ENCODE peak calls at places on chromosomes 5 and 9, in seven cellular contexts. B is CD4-positive, alpha-beta T cell; M is SJSA1; W is adrenal gland; F is cardiac muscle cell; T is neuronal stem cell; L is CD4-positive, alpha-beta memory T cell. X is an unnamed sample.

GRCh38 chr9:121390372-121390771 is 20.3 kb upstream of the STOM start:
- DNase-seq in B (no peak), M (no peak), W (no peak), F (no peak), T (no peak), L (no peak), X (no peak)

GRCh38 chr5:139659673-139660072 is 11.5 kb downstream of the CXXC5 start:
- DNase-seq in B (no peak), M (peak; percentile 84), W (no peak), F (peak; percentile 69), T (no peak), L (no peak), X (no peak)

GRCh38 chr5:87770601-87771121 is 357.9 kb upstream of the CCNH start:
- DNase-seq in B (no peak), M (no peak), W (no peak), F (no peak), T (no peak), L (no peak), X (no peak)

GRCh38 chr9:114467226-114467750 is 38.0 kb downstream of the WHRN start:
- DNase-seq in B (no peak), M (no peak), W (no peak), F (no peak), T (no peak), L (no peak), X (no peak)

GRCh38 chr5:33420946-33421345 is 19.8 kb upstream of the TARS1 start:
- DNase-seq in B (no peak), M (no peak), W (no peak), F (no peak), T (no peak), L (no peak), X (no peak)

GRCh38 chr9:69674741-69675438 is 2.7 kb upstream of the APBA1 start:
- DNase-seq in B (no peak), M (no peak), W (no peak), F (no peak), T (no peak), L (no peak), X (peak; percentile 10)

GRCh38 chr5:173786296-173787187 is 101.6 kb upstream of the CPEB4 start:
- DNase-seq in B (no peak), M (no peak), W (no peak), F (no peak), T (peak; percentile 48), L (no peak), X (no peak)

GRCh38 chr5:20056933-20057332 is 68.9 kb upstream of the CDH18 start:
- DNase-seq in B (no peak), M (no peak), W (no peak), F (no peak), T (no peak), L (no peak), X (no peak)

GRCh38 chr9:33446507-33447403 is 638 bp downstream of the AQP3 start:
- DNase-seq in B (peak; percentile 36), M (no peak), W (peak; percentile 43), F (no peak), T (no peak), L (peak; percentile 90), X (no peak)

GRCh38 chr5:136677219-136677618 is 311.9 kb upstream of the TRPC7 start:
- DNase-seq in B (no peak), M (no peak), W (no peak), F (no peak), T (no peak), L (no peak), X (no peak)

GRCh38 chr5:136679233-136679632 is 313.9 kb upstream of the TRPC7 start:
- DNase-seq in B (no peak), M (no peak), W (no peak), F (no peak), T (no peak), L (no peak), X (no peak)

GRCh38 chr5:136674178-136674577 is 308.8 kb upstream of the TRPC7 start:
- DNase-seq in B (no peak), M (no peak), W (no peak), F (peak; percentile 48), T (no peak), L (no peak), X (no peak)
- H3K27ac ChIP-seq in B (no peak overlapping the region), M (no peak overlapping the region), W (no peak overlapping the region), F (peak overlapping the region; percentile 56), T (no peak overlapping the region), L (no peak overlapping the region), X (no peak overlapping the region)

DNA sequence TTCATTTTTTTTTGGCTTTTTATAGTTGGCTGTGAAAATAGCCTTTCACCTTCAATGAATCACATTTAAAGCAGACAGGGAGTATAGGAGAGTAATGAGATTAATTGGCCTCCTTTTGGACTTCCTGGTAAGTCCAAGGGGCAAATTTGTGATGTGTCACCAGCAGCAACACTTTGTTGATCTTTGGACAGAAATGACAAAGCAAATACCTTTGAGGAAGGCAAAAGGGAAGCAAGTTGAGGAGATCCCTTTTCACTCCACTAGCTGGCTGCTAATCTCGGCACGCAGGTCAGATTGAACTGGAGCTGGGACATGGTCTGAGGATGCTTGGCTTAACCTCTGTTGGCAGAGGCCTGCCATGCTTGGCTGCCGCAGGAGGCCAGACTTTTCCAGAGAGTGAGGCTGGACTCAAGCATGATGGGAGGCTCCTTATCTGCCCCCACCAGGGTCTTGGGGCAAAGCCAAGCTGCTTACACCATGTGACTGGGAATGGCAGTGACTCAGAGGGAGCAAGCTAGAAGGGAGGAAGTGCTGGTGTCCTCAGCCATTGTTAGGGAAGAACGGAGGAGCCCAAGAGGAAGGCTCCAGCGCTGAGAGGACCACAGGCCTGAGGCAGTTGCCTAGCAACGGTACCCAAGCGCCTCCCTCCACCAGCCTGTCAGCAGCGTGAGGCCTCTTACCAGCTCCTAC is 174.5 kb upstream of the MAP1B start:
- DNase-seq in B (no peak), M (peak; percentile 90), W (peak; percentile 44), F (peak; percentile 31), T (peak; percentile 31), L (no peak), X (peak; percentile 36)
- H3K27ac ChIP-seq in B (no peak overlapping the region), M (peak overlapping the region; percentile 95), W (peak overlapping the region; percentile 64), F (no peak overlapping the region), T (no peak overlapping the region), L (no peak overlapping the region), X (peak overlapping the region; percentile 70)

DNA sequence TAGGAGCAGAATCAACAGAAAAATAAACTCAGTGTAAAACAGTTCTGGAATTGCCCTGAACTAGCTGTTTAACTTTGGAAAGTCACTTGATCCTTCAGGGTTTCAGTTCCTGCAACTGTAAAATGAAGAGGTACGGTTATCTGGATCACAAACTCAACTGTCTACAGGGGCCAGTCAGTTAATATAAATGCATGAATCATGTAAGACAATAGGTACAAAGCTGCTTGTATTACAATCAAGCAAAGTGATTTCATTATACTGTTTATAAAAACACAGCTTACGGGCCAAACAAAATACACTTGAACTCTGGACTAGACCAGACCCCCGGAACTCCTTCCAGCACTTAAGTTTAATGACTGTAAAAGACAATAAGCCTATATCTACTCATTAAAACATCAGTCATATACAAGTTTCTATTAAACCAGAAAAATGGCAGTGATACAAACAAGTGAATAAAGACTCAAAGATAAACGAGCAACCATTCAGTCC is 73.0 kb downstream of the MRPS27 start:
- DNase-seq in B (no peak), M (no peak), W (no peak), F (no peak), T (no peak), L (no peak), X (no peak)
- H3K27ac ChIP-seq in B (no peak overlapping the region), M (peak overlapping the region; percentile 60), W (no peak overlapping the region), F (peak overlapping the region; percentile 81), T (no peak overlapping the region), L (no peak overlapping the region), X (no peak overlapping the region)

GRCh38 chr5:143108498-143109128 is 294.9 kb downstream of the NR3C1 start:
- DNase-seq in B (no peak), M (no peak), W (peak; percentile 45), F (no peak), T (no peak), L (no peak), X (no peak)

GRCh38 chr5:143114481-143114880 is 289.0 kb downstream of the NR3C1 start:
- DNase-seq in B (no peak), M (no peak), W (no peak), F (no peak), T (no peak), L (no peak), X (peak; percentile 14)

GRCh38 chr5:143113461-143113860 is 290.0 kb downstream of the NR3C1 start:
- DNase-seq in B (no peak), M (no peak), W (no peak), F (no peak), T (no peak), L (no peak), X (no peak)

GRCh38 chr5:143111799-143112198 is 291.7 kb downstream of the NR3C1 start:
- DNase-seq in B (no peak), M (no peak), W (no peak), F (no peak), T (no peak), L (no peak), X (no peak)

DNA sequence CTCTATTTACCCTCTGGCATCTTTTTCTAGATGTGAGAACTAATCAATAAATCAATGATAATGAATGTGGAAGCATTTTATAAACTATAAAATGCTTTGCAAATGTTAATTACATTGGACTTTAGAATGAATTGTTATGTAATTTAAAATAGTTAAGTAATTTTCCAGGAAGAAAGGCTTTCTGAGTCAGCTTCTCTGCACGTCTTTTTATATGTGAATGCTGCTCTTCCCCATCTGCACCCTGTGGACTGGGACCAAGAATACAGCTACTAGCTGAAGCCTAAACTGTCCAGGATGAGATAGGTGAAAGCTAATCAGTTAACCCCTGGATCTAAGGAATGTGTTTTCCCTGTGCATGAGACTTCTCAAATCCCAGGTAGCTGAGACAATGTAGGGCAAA is 292.9 kb downstream of the NR3C1 start:
- DNase-seq in B (no peak), M (no peak), W (no peak), F (no peak), T (no peak), L (no peak), X (no peak)
- H3K27ac ChIP-seq in B (no peak overlapping the region), M (no peak overlapping the region), W (no peak overlapping the region), F (no peak overlapping the region), T (no peak overlapping the region), L (no peak overlapping the region), X (no peak overlapping the region)